ENCODE peak calls at places on chromosomes 7 and 10, in seven cellular contexts. X, F, Q, Z, O, C and N are unnamed samples.

GRCh38 chr7:157076466-157076865 is 62.3 kb upstream of the UBE3C start:
- DNase-seq in F (no peak), X (no peak), Z (no peak), C (no peak), Q (no peak), O (no peak), N (no peak)

GRCh38 chr7:94022550-94022949 is 18.4 kb upstream of the BET1 start:
- DNase-seq in F (no peak), X (no peak), Z (no peak), C (peak; percentile 53), O (no peak), Q (no peak), N (no peak)

GRCh38 chr7:97973206-97973658 is 16.8 kb downstream of the OCM2 start:
- DNase-seq in Q (no peak), F (no peak), O (no peak), X (no peak), Z (no peak), C (no peak), N (peak; percentile 75)

GRCh38 chr7:84553711-84554110 is 359.1 kb upstream of the SEMA3A start:
- DNase-seq in Z (no peak), C (no peak), F (no peak), O (no peak), X (no peak), Q (no peak), N (no peak)

GRCh38 chr7:117719377-117719776 is 153.9 kb downstream of the CTTNBP2 start:
- DNase-seq in Z (no peak), F (no peak), Q (no peak), X (no peak), O (no peak), C (no peak), N (no peak)

GRCh38 chr10:106917452-106918055 is 247.0 kb downstream of the SORCS1 start:
- DNase-seq in Z (no peak), C (no peak), Q (peak; percentile 9), O (no peak), F (no peak), X (no peak), N (peak; percentile 64)

GRCh38 chr7:139108256-139109187 is 998 bp downstream of the ZC3HAV1 start:
- DNase-seq in Q (peak; percentile 41), F (peak; percentile 62), X (peak; percentile 54), O (peak; percentile 63), Z (peak; percentile 22), C (peak; percentile 4), N (peak; percentile 40)

GRCh38 chr7:79652619-79653018 is 199.2 kb upstream of the MAGI2 start:
- DNase-seq in C (peak; percentile 40), Z (no peak), Q (no peak), F (no peak), O (no peak), X (no peak), N (no peak)

GRCh38 chr7:142760071-142760642 is 10.6 kb upstream of the PRSS2 start:
- DNase-seq in F (no peak), X (no peak), C (no peak), Q (no peak), Z (no peak), O (no peak), N (no peak)

GRCh38 chr7:26782501-26782900 is 81.9 kb downstream of the SKAP2 start:
- DNase-seq in Z (no peak), X (no peak), Q (no peak), C (no peak), O (no peak), F (no peak), N (no peak)

GRCh38 chr7:136868496-136869005 is at the start of gene CHRM2:
- DNase-seq in O (no peak), Q (no peak), C (peak; percentile 90), Z (no peak), F (no peak), X (no peak), N (no peak)

GRCh38 chr10:23310443-23310842 is 34.2 kb downstream of the C10orf67 start:
- DNase-seq in Q (no peak), F (no peak), C (no peak), X (no peak), O (no peak), Z (no peak), N (no peak)

GRCh38 chr10:131832056-131832685 is 68.6 kb upstream of the PPP2R2D start:
- DNase-seq in X (no peak), Z (no peak), F (peak; percentile 40), C (no peak), Q (no peak), O (peak; percentile 39), N (no peak)

GRCh38 chr7:133912916-133913697 is 214.0 kb upstream of the LRGUK start:
- DNase-seq in C (peak; percentile 53), Z (no peak), Q (no peak), X (no peak), F (no peak), O (no peak), N (no peak)

GRCh38 chr10:6195891-6196290 is 6.8 kb upstream of the PFKFB3 start:
- DNase-seq in Z (peak; percentile 46), O (no peak), Q (no peak), F (no peak), C (no peak), X (peak; percentile 65), N (peak; percentile 64)

GRCh38 chr7:4042402-4042801 is 639.7 kb upstream of the FOXK1 start:
- DNase-seq in C (no peak), X (no peak), Z (no peak), F (no peak), Q (no peak), O (no peak), N (no peak)

GRCh38 chr10:88066319-88066718 is 202.9 kb downstream of the PTEN start:
- DNase-seq in Q (no peak), X (no peak), O (no peak), F (no peak), C (no peak), Z (no peak), N (no peak)

GRCh38 chr10:102421645-102422585 is 1.3 kb downstream of the FBXL15 start:
- DNase-seq in Q (peak; percentile 66), F (peak; percentile 78), X (peak; percentile 68), Z (no peak), C (no peak), O (peak; percentile 77), N (peak; percentile 48)

GRCh38 chr7:127844707-127845331 is 186.4 kb downstream of the LRRC4 start:
- DNase-seq in C (peak; percentile 61), Q (peak; percentile 61), F (no peak), O (no peak), X (peak; percentile 83), Z (peak; percentile 48), N (peak; percentile 74)

GRCh38 chr10:16602104-16602735 is 80.5 kb upstream of the C1QL3 start:
- DNase-seq in X (no peak), C (no peak), F (no peak), O (no peak), Z (no peak), Q (no peak), N (no peak)

GRCh38 chr10:69864321-69864720 is 62.6 kb downstream of the COL13A1 start:
- DNase-seq in C (peak; percentile 93), F (no peak), Q (no peak), X (no peak), Z (no peak), O (no peak), N (no peak)

GRCh38 chr7:66348959-66349358 is 143.8 kb downstream of the TPST1 start:
- DNase-seq in Q (no peak), X (no peak), F (no peak), O (no peak), C (no peak), Z (no peak), N (no peak)

GRCh38 chr10:110646417-110647135 is 2.4 kb downstream of the RBM20 start:
- DNase-seq in Q (no peak), F (no peak), C (no peak), Z (no peak), X (no peak), O (no peak), N (no peak)

GRCh38 chr7:25739096-25739495 is 412.9 kb upstream of the NFE2L3 start:
- DNase-seq in Z (no peak), C (no peak), X (no peak), Q (no peak), O (no peak), F (no peak), N (no peak)

GRCh38 chr10:110323503-110323902 is 18.8 kb upstream of the SMNDC1 start:
- DNase-seq in C (peak; percentile 97), F (no peak), Q (no peak), Z (no peak), O (no peak), X (no peak), N (no peak)

GRCh38 chr10:71594934-71595571 is 124.5 kb downstream of the C10orf105 start:
- DNase-seq in Z (no peak), Q (no peak), X (no peak), F (no peak), C (no peak), O (no peak), N (no peak)

GRCh38 chr7:919924-920341 is 34.5 kb downstream of the ADAP1 start:
- DNase-seq in Q (peak; percentile 71), O (peak; percentile 75), X (peak; percentile 9), F (peak; percentile 51), Z (peak; percentile 11), C (no peak), N (no peak)

GRCh38 chr7:86295526-86295925 is 348.2 kb upstream of the GRM3 start:
- DNase-seq in X (no peak), Q (no peak), Z (no peak), C (no peak), O (no peak), F (no peak), N (no peak)

GRCh38 chr10:24493168-24493567 is 230.5 kb downstream of the ARHGAP21 start:
- DNase-seq in Z (no peak), X (no peak), C (no peak), F (no peak), O (no peak), Q (no peak), N (no peak)
- H3K27ac ChIP-seq in Z (no peak overlapping the region), X (no peak overlapping the region), C (no peak overlapping the region), F (no peak overlapping the region), O (no peak overlapping the region), Q (no peak overlapping the region), N (no peak overlapping the region)

GRCh38 chr10:74305730-74306129 is 154.7 kb downstream of the ADK start:
- DNase-seq in Q (no peak), F (no peak), O (no peak), X (no peak), C (no peak), Z (no peak), N (no peak)
- H3K4me3 ChIP-seq in Q (no peak overlapping the region), F (no peak overlapping the region), O (no peak overlapping the region), X (no peak overlapping the region), C (no peak overlapping the region), Z (no peak overlapping the region), N (no peak overlapping the region)

DNA sequence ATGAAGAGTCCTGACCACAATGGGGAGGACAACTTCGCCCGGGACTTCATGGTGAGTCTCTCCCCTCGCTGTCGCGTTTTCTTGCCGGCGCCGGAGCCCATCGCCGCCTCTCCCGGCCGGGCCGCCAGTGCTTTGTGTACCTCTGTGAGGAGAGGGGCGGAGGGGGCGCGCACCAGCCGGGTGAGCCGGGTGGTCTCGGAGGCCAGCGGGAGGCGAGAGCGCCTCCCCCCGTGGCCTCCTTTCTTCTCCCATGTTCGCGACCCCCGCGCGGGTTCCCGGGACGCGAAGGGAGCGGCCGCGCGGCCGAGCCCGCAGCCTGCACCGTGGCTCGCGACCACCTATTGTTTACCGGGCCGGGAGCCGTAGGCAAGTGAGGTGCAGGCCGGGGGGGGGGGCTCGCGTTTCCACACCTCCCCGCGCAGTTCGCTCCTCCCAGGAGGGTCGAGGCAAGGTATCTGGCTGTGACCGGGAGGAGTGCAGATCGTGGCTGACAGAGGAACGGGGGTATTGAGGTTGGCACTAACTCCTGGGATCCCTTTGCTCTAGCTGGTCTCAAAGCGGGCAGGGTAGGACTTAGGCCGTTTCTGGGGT is 595 bp downstream of the PTPN12 start:
- DNase-seq in F (peak; percentile 74), O (peak; percentile 68), Z (peak; percentile 43), C (no peak), Q (peak; percentile 47), X (peak; percentile 55), N (peak; percentile 34)
- TF ChIP-seq POLR2A in F (peak; percentile 24), O (no peak), Z (peak; percentile 11), C (peak; percentile 17), Q (peak; percentile 42), X (no peak), N (no peak)

GRCh38 chr10:17616403-17617030 is 657 bp downstream of the HACD1 start:
- DNase-seq in Q (peak; percentile 68), Z (peak; percentile 56), X (peak; percentile 79), F (peak; percentile 76), O (peak; percentile 70), C (peak; percentile 47), N (peak; percentile 84)
- H3K27ac ChIP-seq in Q (peak overlapping the region; percentile 84), Z (peak overlapping the region; percentile 82), X (peak overlapping the region; percentile 76), F (no peak overlapping the region), O (peak overlapping the region; percentile 42), C (peak overlapping the region; percentile 78), N (peak overlapping the region; percentile 68)